ENCODE peak calls at places on chromosome 12, in four cellular contexts. J, M, F and E are unnamed samples.

GRCh38 chr12:39606712-39607423 is 12.7 kb downstream of the ABCD2 start:
- DNase-seq in J (no peak), M (no peak), F (no peak), E (no peak)

GRCh38 chr12:67927231-67927630 is 62.0 kb upstream of the IFNG-AS1 start:
- DNase-seq in J (no peak), M (no peak), F (no peak), E (no peak)

GRCh38 chr12:113359133-113359938 is 949 bp downstream of the PLBD2 start:
- DNase-seq in J (peak), M (no peak), F (peak), E (peak)

GRCh38 chr12:54749191-54749818 is 101.1 kb upstream of the DCD start:
- DNase-seq in J (no peak), M (no peak), F (no peak), E (peak)

GRCh38 chr12:2288001-2288400 is 235.2 kb downstream of the CACNA1C start:
- DNase-seq in J (no peak), M (no peak), F (no peak), E (peak)

GRCh38 chr12:45302621-45303020 is 86.7 kb downstream of the ANO6 start:
- DNase-seq in J (no peak), M (no peak), F (no peak), E (no peak)

GRCh38 chr12:107325075-107325474 is 231.7 kb upstream of the CRY1 start:
- DNase-seq in J (no peak), M (no peak), F (no peak), E (no peak)

GRCh38 chr12:65308601-65309071 is 30.2 kb downstream of the MSRB3 start:
- DNase-seq in J (no peak), M (no peak), F (no peak), E (no peak)

GRCh38 chr12:52362118-52362726 is 5.1 kb downstream of the KRT85 start:
- DNase-seq in J (no peak), M (no peak), F (no peak), E (no peak)

GRCh38 chr12:45727301-45727993 is 2.1 kb upstream of the ARID2 start:
- DNase-seq in J (peak), M (peak), F (peak), E (peak)

GRCh38 chr12:6764011-6764828 is 1.9 kb upstream of the PTMS start:
- DNase-seq in J (peak), M (peak), F (peak), E (peak)

GRCh38 chr12:7032990-7033389 is 14.7 kb upstream of the LPCAT3 start:
- DNase-seq in J (no peak), M (no peak), F (no peak), E (no peak)

GRCh38 chr12:57452937-57453509 is 2.1 kb upstream of the INHBE start:
- DNase-seq in J (peak), M (peak), F (peak), E (peak)

GRCh38 chr12:104971276-104971675 is 13.2 kb upstream of the SLC41A2 start:
- DNase-seq in J (no peak), M (no peak), F (no peak), E (peak)

GRCh38 chr12:70543444-70543843 is 93.8 kb downstream of the PTPRB start:
- DNase-seq in J (no peak), M (no peak), F (no peak), E (peak)

GRCh38 chr12:99600388-99600787 is 47.2 kb upstream of the GARIN6 start:
- DNase-seq in J (no peak), M (peak), F (no peak), E (no peak)